ENCODE peak calls at places on chromosome 10, in four cellular contexts. One of them, this sample, is unnamed.
A peak's percentile ranks its signal among the peaks of the same experiment; 100 is the strongest.

GRCh38 chr10:124354411-124355382 is 64.0 kb downstream of the OAT start:
- DNase-seq in HCT116: peak; percentile 59
- DNase-seq in GM12878: no peak
- DNase-seq in SK-N-SH: peak; percentile 84
- DNase-seq in this sample: peak; percentile 13

GRCh38 chr10:44811072-44811471 is 100.1 kb upstream of the TMEM72 start:
- DNase-seq in GM12878: no peak
- DNase-seq in HCT116: no peak
- DNase-seq in SK-N-SH: no peak
- DNase-seq in this sample: no peak

GRCh38 chr10:129627442-129627841 is 160.4 kb downstream of the MGMT start:
- DNase-seq in GM12878: no peak
- DNase-seq in SK-N-SH: no peak
- DNase-seq in HCT116: no peak
- DNase-seq in this sample: no peak

GRCh38 chr10:119538632-119539358 is 3.7 kb downstream of the RGS10 start:
- DNase-seq in HCT116: no peak
- DNase-seq in SK-N-SH: no peak
- DNase-seq in GM12878: no peak
- DNase-seq in this sample: no peak

GRCh38 chr10:114024876-114025609 is 18.6 kb upstream of the ADRB1 start:
- DNase-seq in SK-N-SH: no peak
- DNase-seq in HCT116: no peak
- DNase-seq in GM12878: peak; percentile 86
- DNase-seq in this sample: no peak

GRCh38 chr10:76736392-76736791 is 901.2 kb downstream of the KCNMA1 start:
- DNase-seq in GM12878: no peak
- DNase-seq in HCT116: no peak
- DNase-seq in SK-N-SH: no peak
- DNase-seq in this sample: no peak

GRCh38 chr10:29949411-29950011 is 109.9 kb downstream of the JCAD start:
- DNase-seq in GM12878: no peak
- DNase-seq in HCT116: no peak
- DNase-seq in SK-N-SH: no peak
- DNase-seq in this sample: no peak

GRCh38 chr10:128124813-128125403 is 1.3 kb downstream of the MKI67 start:
- DNase-seq in HCT116: no peak
- DNase-seq in SK-N-SH: peak; percentile 46
- DNase-seq in GM12878: no peak
- DNase-seq in this sample: peak; percentile 7

GRCh38 chr10:108783897-108784296 is 1139.4 kb downstream of the XPNPEP1 start:
- DNase-seq in HCT116: peak; percentile 39
- DNase-seq in SK-N-SH: peak; percentile 1
- DNase-seq in GM12878: peak; percentile 31
- DNase-seq in this sample: peak; percentile 37

GRCh38 chr10:97534746-97535367 is 36.1 kb downstream of the UBTD1 start:
- DNase-seq in HCT116: no peak
- DNase-seq in GM12878: no peak
- DNase-seq in SK-N-SH: peak; percentile 62
- DNase-seq in this sample: peak; percentile 48

GRCh38 chr10:129031233-129032150 is 435.5 kb upstream of the MGMT start:
- DNase-seq in HCT116: no peak
- DNase-seq in GM12878: no peak
- DNase-seq in SK-N-SH: peak; percentile 90
- DNase-seq in this sample: peak; percentile 48

GRCh38 chr10:121610798-121611325 is 12.6 kb upstream of the FGFR2 start:
- DNase-seq in HCT116: no peak
- DNase-seq in SK-N-SH: no peak
- DNase-seq in GM12878: no peak
- DNase-seq in this sample: no peak

GRCh38 chr10:90718185-90718584 is 139.7 kb downstream of the HTR7 start:
- DNase-seq in GM12878: no peak
- DNase-seq in SK-N-SH: no peak
- DNase-seq in HCT116: no peak
- DNase-seq in this sample: peak; percentile 16

GRCh38 chr10:29658984-29659769 is 24.4 kb upstream of the SVIL start:
- DNase-seq in GM12878: peak; percentile 92
- DNase-seq in SK-N-SH: no peak
- DNase-seq in HCT116: peak; percentile 97
- DNase-seq in this sample: peak; percentile 57

GRCh38 chr10:128576916-128577670 is 450.9 kb upstream of the MKI67 start:
- DNase-seq in HCT116: peak; percentile 29
- DNase-seq in GM12878: no peak
- DNase-seq in SK-N-SH: no peak
- DNase-seq in this sample: no peak

GRCh38 chr10:27822286-27822685 is 76.7 kb upstream of the MKX start:
- DNase-seq in SK-N-SH: no peak
- DNase-seq in GM12878: no peak
- DNase-seq in HCT116: no peak
- DNase-seq in this sample: peak; percentile 20

GRCh38 chr10:49280001-49280408 is 19.0 kb upstream of the C10orf71 start:
- DNase-seq in GM12878: no peak
- DNase-seq in HCT116: no peak
- DNase-seq in SK-N-SH: no peak
- DNase-seq in this sample: no peak

GRCh38 chr10:44309939-44310761 is 74.7 kb downstream of the CXCL12 start:
- DNase-seq in GM12878: no peak
- DNase-seq in HCT116: no peak
- DNase-seq in SK-N-SH: no peak
- DNase-seq in this sample: no peak

GRCh38 chr10:802506-802905 is 113.0 kb upstream of the DIP2C start:
- DNase-seq in HCT116: no peak
- DNase-seq in GM12878: no peak
- DNase-seq in SK-N-SH: no peak
- DNase-seq in this sample: no peak

GRCh38 chr10:803041-803741 is 113.7 kb upstream of the DIP2C start:
- DNase-seq in SK-N-SH: no peak
- DNase-seq in HCT116: no peak
- DNase-seq in GM12878: no peak
- DNase-seq in this sample: no peak

GRCh38 chr10:804787-805634 is 115.5 kb upstream of the DIP2C start:
- DNase-seq in SK-N-SH: no peak
- DNase-seq in HCT116: no peak
- DNase-seq in GM12878: no peak
- DNase-seq in this sample: no peak

GRCh38 chr10:805635-806305 is 116.3 kb upstream of the DIP2C start:
- DNase-seq in GM12878: no peak
- DNase-seq in HCT116: no peak
- DNase-seq in SK-N-SH: no peak
- DNase-seq in this sample: no peak

DNA sequence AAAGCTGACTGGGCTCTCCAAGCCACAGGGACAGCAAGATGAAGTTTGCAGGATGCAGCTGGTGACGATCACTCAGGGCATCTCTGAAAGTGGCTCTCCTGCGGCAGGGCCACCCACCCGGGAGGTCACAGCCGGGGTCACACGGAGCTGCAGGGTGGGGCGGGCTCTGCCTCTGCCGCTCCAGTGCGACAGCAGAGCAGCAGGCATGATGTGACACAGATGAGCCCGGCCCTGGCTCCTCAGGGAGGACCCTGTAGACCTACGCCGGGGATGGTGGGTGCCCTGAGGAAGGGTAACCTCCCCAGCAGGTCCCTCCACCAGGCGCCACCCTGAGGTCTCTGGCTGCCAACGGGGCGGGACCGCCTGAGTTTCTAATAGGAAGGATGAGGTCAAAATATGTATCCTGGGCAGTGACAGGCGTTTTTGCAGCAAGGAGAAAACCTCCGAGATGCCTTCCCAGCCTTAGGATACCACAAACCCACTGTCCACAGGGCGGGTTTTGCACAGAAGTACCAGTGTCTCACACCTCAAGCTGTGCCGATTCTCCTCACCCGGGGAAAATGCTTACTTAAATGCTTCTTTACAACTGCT is 114.8 kb upstream of the DIP2C start:
- DNase-seq in GM12878: no peak
- DNase-seq in SK-N-SH: no peak
- DNase-seq in HCT116: no peak
- DNase-seq in this sample: no peak
- TF ChIP-seq JUND in GM12878: no peak
- TF ChIP-seq JUND in SK-N-SH: no peak
- TF ChIP-seq JUND in HCT116: no peak
- TF ChIP-seq JUND in this sample: no peak

GRCh38 chr10:23445591-23445990 is 6.7 kb downstream of the OTUD1 start:
- DNase-seq in GM12878: no peak
- DNase-seq in SK-N-SH: peak; percentile 52
- DNase-seq in HCT116: no peak
- DNase-seq in this sample: no peak
- TF ChIP-seq JUND in GM12878: no peak
- TF ChIP-seq JUND in SK-N-SH: no peak
- TF ChIP-seq JUND in HCT116: no peak
- TF ChIP-seq JUND in this sample: no peak

GRCh38 chr10:2335626-2336025 is 598.3 kb upstream of the ADARB2 start:
- DNase-seq in SK-N-SH: no peak
- DNase-seq in HCT116: no peak
- DNase-seq in GM12878: no peak
- DNase-seq in this sample: no peak
- TF ChIP-seq JUND in SK-N-SH: no peak
- TF ChIP-seq JUND in HCT116: no peak
- TF ChIP-seq JUND in GM12878: no peak
- TF ChIP-seq JUND in this sample: no peak

GRCh38 chr10:103083977-103084320 is 109.1 kb downstream of the NT5C2 start:
- DNase-seq in GM12878: no peak
- DNase-seq in HCT116: no peak
- DNase-seq in SK-N-SH: no peak
- DNase-seq in this sample: no peak

GRCh38 chr10:103083266-103083976 is 109.7 kb downstream of the NT5C2 start:
- DNase-seq in GM12878: no peak
- DNase-seq in SK-N-SH: no peak
- DNase-seq in HCT116: no peak
- DNase-seq in this sample: no peak

GRCh38 chr10:103086261-103086660 is 106.8 kb downstream of the NT5C2 start:
- DNase-seq in SK-N-SH: no peak
- DNase-seq in HCT116: no peak
- DNase-seq in GM12878: no peak
- DNase-seq in this sample: no peak

GRCh38 chr10:103089493-103089892 is 103.6 kb downstream of the NT5C2 start:
- DNase-seq in HCT116: no peak
- DNase-seq in GM12878: no peak
- DNase-seq in SK-N-SH: no peak
- DNase-seq in this sample: no peak

GRCh38 chr10:103086799-103087198 is 106.3 kb downstream of the NT5C2 start:
- DNase-seq in SK-N-SH: no peak
- DNase-seq in GM12878: no peak
- DNase-seq in HCT116: no peak
- DNase-seq in this sample: no peak
- TF ChIP-seq JUND in SK-N-SH: no peak
- TF ChIP-seq JUND in GM12878: no peak
- TF ChIP-seq JUND in HCT116: no peak
- TF ChIP-seq JUND in this sample: no peak

GRCh38 chr10:87844837-87845623 is 18.3 kb downstream of the KLLN start:
- DNase-seq in GM12878: no peak
- DNase-seq in SK-N-SH: no peak
- DNase-seq in HCT116: no peak
- DNase-seq in this sample: no peak
- TF ChIP-seq JUND in GM12878: no peak
- TF ChIP-seq JUND in SK-N-SH: peak; percentile 45
- TF ChIP-seq JUND in HCT116: peak; percentile 77
- TF ChIP-seq JUND in this sample: no peak

GRCh38 chr10:85916999-85917573 is 449.5 kb downstream of the GRID1 start:
- DNase-seq in SK-N-SH: peak; percentile 36
- DNase-seq in GM12878: no peak
- DNase-seq in HCT116: no peak
- DNase-seq in this sample: no peak
- TF ChIP-seq JUND in SK-N-SH: no peak
- TF ChIP-seq JUND in GM12878: no peak
- TF ChIP-seq JUND in HCT116: no peak
- TF ChIP-seq JUND in this sample: no peak

GRCh38 chr10:66505003-66505707 is 420.7 kb upstream of the LRRTM3 start:
- DNase-seq in GM12878: no peak
- DNase-seq in SK-N-SH: no peak
- DNase-seq in HCT116: no peak
- DNase-seq in this sample: no peak
- TF ChIP-seq JUND in GM12878: no peak
- TF ChIP-seq JUND in SK-N-SH: no peak
- TF ChIP-seq JUND in HCT116: no peak
- TF ChIP-seq JUND in this sample: no peak

DNA sequence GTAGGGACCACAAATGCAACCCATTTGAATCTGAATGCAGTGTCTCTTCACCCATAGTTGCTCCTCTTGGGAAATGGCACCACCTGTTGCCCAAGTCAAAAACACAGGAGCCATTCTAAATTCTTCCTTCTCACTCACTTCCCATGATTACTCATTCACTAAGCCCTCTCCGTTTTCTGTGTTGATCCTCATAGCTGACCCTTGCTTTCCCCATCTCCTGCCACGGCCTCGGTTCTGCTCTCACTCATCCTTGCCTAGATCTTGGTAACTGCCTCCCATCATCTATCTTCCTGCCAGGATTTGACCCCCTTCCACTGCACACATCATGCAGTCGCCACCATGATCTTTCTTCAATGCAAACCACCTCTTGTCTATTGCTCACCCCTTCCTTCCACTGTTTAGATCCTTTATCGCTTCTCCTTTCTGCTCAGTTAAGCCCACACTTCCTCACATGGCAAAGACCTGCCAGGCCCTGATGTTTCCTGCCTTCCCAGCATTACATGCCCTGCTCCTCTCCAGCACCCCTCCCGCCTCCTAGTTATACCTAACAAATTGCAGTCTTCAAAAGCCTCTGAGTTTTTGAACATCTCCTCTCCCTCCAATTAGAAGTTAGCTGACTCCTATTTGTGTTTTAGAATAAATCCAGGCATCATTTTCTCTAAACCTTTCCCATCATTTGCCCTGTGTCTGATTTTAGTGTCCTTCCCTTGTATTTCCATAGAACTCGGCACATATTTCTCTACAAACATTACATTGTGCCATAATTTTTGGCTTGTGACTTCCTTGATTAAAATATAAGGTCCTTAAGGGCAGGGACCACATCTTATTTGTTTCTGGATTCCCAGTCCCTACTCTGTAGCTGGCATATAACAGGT is 19.2 kb upstream of the CPN1 start:
- DNase-seq in GM12878: no peak
- DNase-seq in HCT116: peak; percentile 29
- DNase-seq in SK-N-SH: no peak
- DNase-seq in this sample: peak; percentile 50
- TF ChIP-seq JUND in GM12878: no peak
- TF ChIP-seq JUND in HCT116: no peak
- TF ChIP-seq JUND in SK-N-SH: no peak
- TF ChIP-seq JUND in this sample: no peak

GRCh38 chr10:8159628-8160165 is 105.2 kb downstream of the GATA3 start:
- DNase-seq in SK-N-SH: no peak
- DNase-seq in HCT116: no peak
- DNase-seq in GM12878: no peak
- DNase-seq in this sample: no peak
- TF ChIP-seq JUND in SK-N-SH: no peak
- TF ChIP-seq JUND in HCT116: no peak
- TF ChIP-seq JUND in GM12878: no peak
- TF ChIP-seq JUND in this sample: no peak